ENCODE peak calls at places on chromosomes 3 and 15, in four cellular contexts. E is activated CD8-positive, alpha-beta T cell treated with anti-CD3 and anti-CD28 coated beads for 36 hours; K is Calu3; O is AG10803. R is an unnamed sample.

GRCh38 chr3:42780892-42781700 is 8.0 kb upstream of the CCDC13 start:
- DNase-seq in E (peak; percentile 32), K (peak; percentile 36), O (peak; percentile 75), R (no peak)

GRCh38 chr3:13173186-13173585 is 100.0 kb upstream of the IQSEC1 start:
- DNase-seq in E (no peak), K (no peak), O (no peak), R (no peak)

GRCh38 chr15:64044315-64045105 is 1.8 kb downstream of the DAPK2 start:
- DNase-seq in E (no peak), K (no peak), O (no peak), R (no peak)

GRCh38 chr3:11204697-11205397 is 50.6 kb downstream of the HRH1 start:
- DNase-seq in E (no peak), K (no peak), O (no peak), R (no peak)

GRCh38 chr3:186831795-186832194 is 10.7 kb upstream of the ADIPOQ start:
- DNase-seq in E (no peak), K (no peak), O (no peak), R (no peak)

GRCh38 chr15:100009372-100009771 is 276.1 kb upstream of the LYSMD4 start:
- DNase-seq in E (no peak), K (no peak), O (no peak), R (no peak)

GRCh38 chr15:29081781-29082180 is 187.8 kb downstream of the NSMCE3 start:
- DNase-seq in E (no peak), K (no peak), O (no peak), R (no peak)

GRCh38 chr15:82647835-82648256 is 683 bp upstream of the CPEB1 start:
- DNase-seq in E (peak; percentile 77), K (peak; percentile 48), O (no peak), R (no peak)

GRCh38 chr3:139281512-139282196 is 62.2 kb upstream of the MRPS22 start:
- DNase-seq in E (no peak), K (no peak), O (peak; percentile 91), R (no peak)

GRCh38 chr15:58465070-58465469 is 33.3 kb downstream of the LIPC start:
- DNase-seq in E (no peak), K (no peak), O (no peak), R (no peak)

GRCh38 chr15:89377842-89378698 is 43.4 kb upstream of the POLG start:
- DNase-seq in E (peak; percentile 41), K (peak; percentile 35), O (no peak), R (no peak)

GRCh38 chr15:23422099-23422945 is 24.7 kb downstream of the GOLGA6L2 start:
- DNase-seq in E (no peak), K (no peak), O (no peak), R (no peak)

GRCh38 chr3:38138347-38139190 is at the start of gene MYD88:
- DNase-seq in E (peak; percentile 97), K (peak; percentile 75), O (peak; percentile 54), R (peak; percentile 67)

GRCh38 chr15:63915209-63915887 is 81.6 kb upstream of the HERC1 start:
- DNase-seq in E (no peak), K (no peak), O (peak; percentile 11), R (no peak)

GRCh38 chr3:102532901-102533300 is 98.1 kb downstream of the ZPLD1 start:
- DNase-seq in E (peak; percentile 9), K (no peak), O (peak; percentile 40), R (no peak)

GRCh38 chr3:149450281-149450680 is 24.2 kb upstream of the TM4SF4 start:
- DNase-seq in E (no peak), K (no peak), O (peak; percentile 83), R (no peak)

GRCh38 chr3:55482496-55483195 is 4.5 kb downstream of the WNT5A start:
- DNase-seq in E (no peak), K (no peak), O (peak; percentile 64), R (no peak)

GRCh38 chr15:101723161-101723873 is 956 bp downstream of the TARS3 start:
- DNase-seq in E (peak; percentile 80), K (no peak), O (peak; percentile 35), R (no peak)

GRCh38 chr3:152350139-152350538 is 81.4 kb downstream of the MBNL1 start:
- DNase-seq in E (no peak), K (no peak), O (peak; percentile 39), R (no peak)

GRCh38 chr3:52433328-52434060 is 11.4 kb downstream of the SEMA3G start:
- DNase-seq in E (no peak), K (no peak), O (no peak), R (peak; percentile 16)

GRCh38 chr3:179321585-179322322 is 1.1 kb upstream of the ZNF639 start:
- DNase-seq in E (peak; percentile 46), K (peak; percentile 51), O (peak; percentile 52), R (no peak)

GRCh38 chr3:191688756-191689433 is 227.9 kb downstream of the PYDC2 start:
- DNase-seq in E (no peak), K (no peak), O (no peak), R (no peak)

DNA sequence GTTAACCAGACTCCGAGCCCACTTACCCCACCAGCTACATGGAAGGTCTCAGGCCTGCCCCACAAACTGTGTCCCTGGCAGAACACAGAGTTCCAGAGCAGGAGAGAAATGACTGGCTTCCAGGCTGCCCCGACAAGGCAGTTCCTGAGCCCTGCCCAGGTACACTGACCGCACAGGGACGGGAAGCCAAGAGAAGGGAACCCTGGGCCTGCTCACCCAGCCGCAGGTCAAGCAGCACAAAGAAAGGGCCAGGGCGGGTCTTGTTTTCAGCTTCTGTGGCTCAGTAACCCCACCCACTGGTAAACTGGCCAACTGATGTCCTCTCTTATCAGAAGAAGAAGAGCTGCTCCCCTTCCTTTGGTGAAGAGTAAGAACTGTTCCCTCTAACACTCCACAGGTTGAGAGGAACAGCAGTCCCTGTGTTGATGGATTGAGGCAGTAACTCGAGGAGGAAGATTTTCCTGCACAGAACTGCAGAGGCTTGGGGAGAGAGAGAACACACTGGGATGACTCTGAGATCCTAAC is 68.4 kb downstream of the CRTC3 start:
- DNase-seq in E (peak; percentile 38), K (peak; percentile 37), O (peak; percentile 6), R (no peak)
- TF ChIP-seq CTCF in E (no peak), K (no peak), O (no peak), R (no peak)

GRCh38 chr15:40339621-40339945 is 1.2 kb downstream of the CCDC9B start:
- DNase-seq in E (no peak), K (no peak), O (no peak), R (no peak)
- TF ChIP-seq CTCF in E (no peak), K (no peak), O (peak; percentile 24), R (no peak)

GRCh38 chr3:2204054-2204453 is 105.4 kb downstream of the CNTN4 start:
- DNase-seq in E (no peak), K (no peak), O (no peak), R (no peak)

DNA sequence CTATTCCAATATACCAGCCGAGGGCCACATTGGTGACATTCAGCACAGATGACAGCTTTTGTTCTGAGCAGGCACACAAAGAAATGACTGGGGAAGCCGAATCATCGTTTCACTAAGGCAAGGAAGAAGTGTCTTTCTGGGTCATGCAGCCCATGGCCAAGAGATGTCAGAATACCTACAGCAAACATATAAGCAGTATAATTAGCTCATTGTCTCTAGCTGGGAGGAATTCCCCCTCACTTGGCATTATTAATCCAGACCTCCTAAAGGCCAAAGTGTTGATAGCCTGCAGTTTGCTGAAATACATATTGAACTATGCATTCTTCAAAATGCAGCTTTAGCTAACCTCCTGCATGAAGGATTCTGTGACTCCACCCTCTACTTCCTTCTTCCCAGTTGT is 100.2 kb downstream of the CNTN4 start:
- DNase-seq in E (no peak), K (no peak), O (no peak), R (no peak)
- TF ChIP-seq CTCF in E (no peak), K (no peak), O (no peak), R (no peak)

DNA sequence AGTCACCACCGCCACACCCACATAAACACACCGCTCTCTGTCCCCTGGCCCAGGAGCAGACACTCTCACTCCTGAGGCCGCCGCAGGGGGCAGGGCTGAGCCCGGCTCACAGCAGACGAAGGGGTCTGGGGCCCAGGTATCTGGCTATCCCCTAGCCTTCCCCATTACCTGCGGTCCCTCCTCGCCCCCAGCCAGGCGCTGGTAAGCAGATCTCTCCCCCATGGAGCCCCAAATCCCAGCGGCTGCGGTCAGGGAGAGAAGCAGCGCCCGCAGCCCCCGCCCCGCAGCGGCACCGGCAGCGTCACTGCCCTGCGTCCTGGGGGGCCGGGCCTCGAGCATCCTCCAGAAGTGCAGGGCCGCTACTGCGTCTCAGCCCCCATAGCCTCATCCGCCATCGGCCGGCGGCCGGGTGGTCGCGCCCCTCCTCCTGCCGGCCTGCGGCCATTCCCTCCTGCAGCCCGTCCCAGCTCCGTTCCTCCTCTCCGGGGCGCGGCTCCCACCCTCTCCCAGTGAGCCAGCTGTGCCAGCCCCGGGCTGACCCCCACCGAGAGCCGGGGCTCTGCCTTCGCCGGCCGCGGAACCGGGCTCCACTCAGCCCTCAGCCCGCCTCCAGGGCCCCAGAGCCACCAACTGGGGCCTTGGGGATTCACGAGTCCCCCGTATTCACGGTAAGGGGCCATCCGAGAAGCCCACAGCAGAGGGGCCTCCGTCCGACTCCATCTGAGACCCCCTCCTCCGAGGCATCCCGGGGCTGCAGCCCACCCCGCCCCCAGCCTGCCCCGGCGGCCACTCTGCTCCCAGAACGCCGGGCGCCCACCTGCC is 13.1 kb downstream of the TNK2 start:
- DNase-seq in E (peak; percentile 87), K (peak; percentile 72), O (peak; percentile 39), R (no peak)
- TF ChIP-seq CTCF in E (no peak), K (peak; percentile 82), O (peak; percentile 54), R (no peak)

GRCh38 chr15:48304398-48304797 is 26.8 kb upstream of the DUT start:
- DNase-seq in E (no peak), K (no peak), O (no peak), R (no peak)

GRCh38 chr15:48297668-48298067 is 33.6 kb upstream of the DUT start:
- DNase-seq in E (no peak), K (no peak), O (no peak), R (no peak)

GRCh38 chr15:48298914-48299313 is 32.3 kb upstream of the DUT start:
- DNase-seq in E (no peak), K (no peak), O (no peak), R (no peak)

GRCh38 chr15:48300038-48300437 is 31.2 kb upstream of the DUT start:
- DNase-seq in E (no peak), K (no peak), O (no peak), R (no peak)
- TF ChIP-seq CTCF in E (no peak), K (no peak), O (no peak), R (no peak)

GRCh38 chr3:46861996-46862688 is 1.1 kb downstream of the MYL3 start:
- DNase-seq in E (no peak), K (no peak), O (no peak), R (no peak)

GRCh38 chr3:46861293-46861995 is 1.8 kb downstream of the MYL3 start:
- DNase-seq in E (peak; percentile 1), K (no peak), O (no peak), R (no peak)

GRCh38 chr3:46862689-46863020 is 589 bp downstream of the MYL3 start:
- DNase-seq in E (no peak), K (no peak), O (no peak), R (no peak)

GRCh38 chr3:46858996-46859710 is 4.1 kb downstream of the MYL3 start:
- DNase-seq in E (peak; percentile 0), K (no peak), O (no peak), R (no peak)

GRCh38 chr3:46860381-46861292 is 2.6 kb downstream of the MYL3 start:
- DNase-seq in E (peak; percentile 56), K (peak; percentile 68), O (no peak), R (no peak)
- TF ChIP-seq CTCF in E (peak; percentile 45), K (peak; percentile 54), O (peak; percentile 38), R (no peak)

R was measured in omental fat pad.